ENCODE peak calls at places on chromosomes 1 and 21, in four cellular contexts. One of them, this sample, is unnamed.

GRCh38 chr1:67642694-67643093 is 42.3 kb upstream of the GADD45A start:
- DNase-seq in psoas muscle: peak; percentile 67
- DNase-seq in astrocyte: no peak
- DNase-seq in fibroblast of lung: peak; percentile 30
- DNase-seq in this sample: peak; percentile 30

GRCh38 chr1:83632906-83633305 is 366.0 kb downstream of the TTLL7 start:
- DNase-seq in psoas muscle: no peak
- DNase-seq in astrocyte: no peak
- DNase-seq in fibroblast of lung: no peak
- DNase-seq in this sample: no peak

GRCh38 chr1:184480711-184481110 is 93.9 kb downstream of the C1orf21 start:
- DNase-seq in psoas muscle: no peak
- DNase-seq in astrocyte: no peak
- DNase-seq in fibroblast of lung: no peak
- DNase-seq in this sample: no peak

GRCh38 chr1:61754545-61754944 is 12.3 kb downstream of the PATJ start:
- DNase-seq in psoas muscle: no peak
- DNase-seq in astrocyte: no peak
- DNase-seq in fibroblast of lung: no peak
- DNase-seq in this sample: no peak

GRCh38 chr21:15539376-15539775 is 190.4 kb upstream of the USP25 start:
- DNase-seq in psoas muscle: no peak
- DNase-seq in astrocyte: no peak
- DNase-seq in fibroblast of lung: no peak
- DNase-seq in this sample: peak; percentile 65

GRCh38 chr1:238954865-238955264 is 431.5 kb upstream of the CHRM3 start:
- DNase-seq in psoas muscle: no peak
- DNase-seq in astrocyte: no peak
- DNase-seq in fibroblast of lung: no peak
- DNase-seq in this sample: peak; percentile 18

GRCh38 chr1:119564548-119564947 is 57.5 kb downstream of the HSD3B1 start:
- DNase-seq in psoas muscle: no peak
- DNase-seq in astrocyte: no peak
- DNase-seq in fibroblast of lung: no peak
- DNase-seq in this sample: no peak

GRCh38 chr1:206496131-206496793 is 11.1 kb upstream of the RASSF5 start:
- DNase-seq in psoas muscle: peak; percentile 22
- DNase-seq in astrocyte: no peak
- DNase-seq in fibroblast of lung: no peak
- DNase-seq in this sample: no peak

GRCh38 chr1:204359474-204360255 is at the start of gene PLEKHA6:
- DNase-seq in psoas muscle: peak; percentile 77
- DNase-seq in astrocyte: peak; percentile 16
- DNase-seq in fibroblast of lung: peak; percentile 70
- DNase-seq in this sample: peak; percentile 69

GRCh38 chr1:76674689-76675088 is 192.6 kb upstream of the ST6GALNAC5 start:
- DNase-seq in psoas muscle: no peak
- DNase-seq in astrocyte: no peak
- DNase-seq in fibroblast of lung: no peak
- DNase-seq in this sample: no peak

GRCh38 chr21:14554948-14555347 is 8.8 kb upstream of the SAMSN1 start:
- DNase-seq in psoas muscle: no peak
- DNase-seq in astrocyte: no peak
- DNase-seq in fibroblast of lung: no peak
- DNase-seq in this sample: no peak

GRCh38 chr1:39268906-39269305 is 64.4 kb downstream of the MACF1 start:
- DNase-seq in psoas muscle: no peak
- DNase-seq in astrocyte: no peak
- DNase-seq in fibroblast of lung: no peak
- DNase-seq in this sample: no peak

GRCh38 chr1:167752219-167752985 is 30.6 kb downstream of the MPZL1 start:
- DNase-seq in psoas muscle: no peak
- DNase-seq in astrocyte: peak; percentile 58
- DNase-seq in fibroblast of lung: no peak
- DNase-seq in this sample: no peak

GRCh38 chr1:248824701-248825100 is 1.0 kb downstream of the SH3BP5L start:
- DNase-seq in psoas muscle: no peak
- DNase-seq in astrocyte: no peak
- DNase-seq in fibroblast of lung: no peak
- DNase-seq in this sample: no peak

GRCh38 chr21:32347351-32347750 is 45.5 kb downstream of the URB1 start:
- DNase-seq in psoas muscle: no peak
- DNase-seq in astrocyte: no peak
- DNase-seq in fibroblast of lung: no peak
- DNase-seq in this sample: no peak

GRCh38 chr1:111604931-111605330 is 14.7 kb upstream of the RAP1A start:
- DNase-seq in psoas muscle: no peak
- DNase-seq in astrocyte: peak; percentile 92
- DNase-seq in fibroblast of lung: peak; percentile 21
- DNase-seq in this sample: peak; percentile 52

GRCh38 chr1:168689726-168690602 is 39.0 kb downstream of the DPT start:
- DNase-seq in psoas muscle: no peak
- DNase-seq in astrocyte: peak; percentile 87
- DNase-seq in fibroblast of lung: no peak
- DNase-seq in this sample: no peak

GRCh38 chr1:241413386-241413785 is 56.4 kb upstream of the RGS7 start:
- DNase-seq in psoas muscle: no peak
- DNase-seq in astrocyte: peak; percentile 57
- DNase-seq in fibroblast of lung: peak; percentile 96
- DNase-seq in this sample: peak; percentile 23

GRCh38 chr1:156803086-156803851 is 13.4 kb downstream of the SH2D2A start:
- DNase-seq in psoas muscle: no peak
- DNase-seq in astrocyte: no peak
- DNase-seq in fibroblast of lung: no peak
- DNase-seq in this sample: no peak

GRCh38 chr1:28296401-28297220 is 32.2 kb upstream of the MED18 start:
- DNase-seq in psoas muscle: no peak
- DNase-seq in astrocyte: peak; percentile 11
- DNase-seq in fibroblast of lung: peak; percentile 29
- DNase-seq in this sample: peak; percentile 16

GRCh38 chr1:213123532-213123931 is 72.5 kb downstream of the RPS6KC1 start:
- DNase-seq in psoas muscle: no peak
- DNase-seq in astrocyte: peak; percentile 77
- DNase-seq in fibroblast of lung: peak; percentile 47
- DNase-seq in this sample: peak; percentile 47

GRCh38 chr1:198155253-198155652 is 1.5 kb upstream of the NEK7 start:
- DNase-seq in psoas muscle: no peak
- DNase-seq in astrocyte: peak; percentile 87
- DNase-seq in fibroblast of lung: peak; percentile 67
- DNase-seq in this sample: peak; percentile 82

GRCh38 chr21:45318146-45318555 is 30.5 kb upstream of the POFUT2 start:
- DNase-seq in psoas muscle: no peak
- DNase-seq in astrocyte: no peak
- DNase-seq in fibroblast of lung: no peak
- DNase-seq in this sample: no peak

GRCh38 chr21:44875341-44875740 is 1.9 kb upstream of the PTTG1IP start:
- DNase-seq in psoas muscle: no peak
- DNase-seq in astrocyte: peak; percentile 26
- DNase-seq in fibroblast of lung: peak; percentile 69
- DNase-seq in this sample: peak; percentile 66

GRCh38 chr1:207998691-207999090 is 87.8 kb upstream of the CD34 start:
- DNase-seq in psoas muscle: no peak
- DNase-seq in astrocyte: no peak
- DNase-seq in fibroblast of lung: no peak
- DNase-seq in this sample: no peak

GRCh38 chr1:246110343-246111219 is 396.5 kb downstream of the SMYD3 start:
- DNase-seq in psoas muscle: no peak
- DNase-seq in astrocyte: peak; percentile 54
- DNase-seq in fibroblast of lung: peak; percentile 31
- DNase-seq in this sample: no peak

GRCh38 chr1:179881642-179882252 is 338 bp upstream of the TOR1AIP1 start:
- DNase-seq in psoas muscle: peak; percentile 96
- DNase-seq in astrocyte: peak; percentile 90
- DNase-seq in fibroblast of lung: peak; percentile 97
- DNase-seq in this sample: peak; percentile 92

GRCh38 chr1:42756956-42757891 is 9.6 kb downstream of the P3H1 start:
- DNase-seq in psoas muscle: no peak
- DNase-seq in astrocyte: peak; percentile 44
- DNase-seq in fibroblast of lung: peak; percentile 70
- DNase-seq in this sample: peak; percentile 79

GRCh38 chr1:185585770-185586169 is 148.4 kb upstream of the HMCN1 start:
- DNase-seq in psoas muscle: no peak
- DNase-seq in astrocyte: no peak
- DNase-seq in fibroblast of lung: no peak
- DNase-seq in this sample: no peak

GRCh38 chr1:37478890-37479254 is 4.5 kb downstream of the ZC3H12A start:
- DNase-seq in psoas muscle: no peak
- DNase-seq in astrocyte: peak; percentile 45
- DNase-seq in fibroblast of lung: peak; percentile 44
- DNase-seq in this sample: no peak

GRCh38 chr21:34862951-34863350 is 186.2 kb downstream of the RUNX1 start:
- DNase-seq in psoas muscle: no peak
- DNase-seq in astrocyte: no peak
- DNase-seq in fibroblast of lung: no peak
- DNase-seq in this sample: no peak

GRCh38 chr1:42479621-42480020 is 16.5 kb downstream of the CCDC30 start:
- DNase-seq in psoas muscle: no peak
- DNase-seq in astrocyte: peak; percentile 20
- DNase-seq in fibroblast of lung: no peak
- DNase-seq in this sample: no peak

GRCh38 chr1:203698144-203698543 is 66.8 kb upstream of the LAX1 start:
- DNase-seq in psoas muscle: no peak
- DNase-seq in astrocyte: no peak
- DNase-seq in fibroblast of lung: no peak
- DNase-seq in this sample: no peak

GRCh38 chr1:17414022-17414421 is 25.5 kb downstream of the RCC2 start:
- DNase-seq in psoas muscle: no peak
- DNase-seq in astrocyte: no peak
- DNase-seq in fibroblast of lung: peak; percentile 42
- DNase-seq in this sample: no peak

GRCh38 chr1:17409391-17409811 is 30.1 kb downstream of the RCC2 start:
- DNase-seq in psoas muscle: no peak
- DNase-seq in astrocyte: no peak
- DNase-seq in fibroblast of lung: no peak
- DNase-seq in this sample: no peak

GRCh38 chr1:17416389-17416788 is 23.1 kb downstream of the RCC2 start:
- DNase-seq in psoas muscle: no peak
- DNase-seq in astrocyte: no peak
- DNase-seq in fibroblast of lung: no peak
- DNase-seq in this sample: no peak

DNA sequence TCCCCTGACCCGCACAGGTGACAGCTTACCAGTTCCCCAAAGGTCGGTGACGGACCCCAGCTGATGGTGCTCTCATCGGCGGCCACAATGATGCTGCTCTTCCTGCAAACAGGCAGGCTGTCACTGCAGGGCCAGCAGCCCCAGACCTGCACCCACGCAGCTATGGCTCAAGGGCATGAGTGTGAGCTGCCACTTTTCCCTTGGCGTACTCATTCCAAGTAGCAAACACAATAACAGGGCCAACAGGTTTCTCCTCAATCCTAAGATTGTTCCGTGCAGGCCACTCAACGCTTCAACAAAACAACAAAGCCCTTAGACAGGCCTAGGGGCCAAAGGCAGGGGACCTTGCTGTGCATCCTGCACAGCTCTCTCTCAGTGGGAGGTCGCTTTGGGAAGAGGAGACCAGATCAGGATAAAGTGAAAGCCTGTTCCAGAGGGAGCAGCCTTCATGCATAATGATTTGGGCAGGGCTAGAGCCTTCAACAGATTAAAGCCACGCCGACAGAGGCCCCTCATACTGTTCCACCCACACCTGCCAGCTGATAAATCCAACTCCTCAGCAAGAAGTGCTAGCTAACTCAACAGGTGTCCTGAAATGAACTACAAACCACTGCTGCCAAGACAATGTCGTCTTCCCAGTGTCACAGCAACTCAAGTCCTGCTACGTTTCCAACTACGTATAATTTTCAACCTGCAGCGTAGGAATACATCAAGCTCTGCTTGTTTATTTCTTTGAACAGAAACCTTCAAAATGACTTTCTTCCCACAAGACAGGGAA is 27.2 kb downstream of the RCC2 start:
- DNase-seq in psoas muscle: no peak
- DNase-seq in astrocyte: no peak
- DNase-seq in fibroblast of lung: no peak
- DNase-seq in this sample: no peak
- H3K4me1 ChIP-seq in psoas muscle: peaks cover 4% of the 10 kb centered on the region
- H3K4me1 ChIP-seq in astrocyte: no peaks in the 10 kb centered on the region
- H3K4me1 ChIP-seq in fibroblast of lung: no peaks in the 10 kb centered on the region
- H3K4me1 ChIP-seq in this sample: no peaks in the 10 kb centered on the region

DNA sequence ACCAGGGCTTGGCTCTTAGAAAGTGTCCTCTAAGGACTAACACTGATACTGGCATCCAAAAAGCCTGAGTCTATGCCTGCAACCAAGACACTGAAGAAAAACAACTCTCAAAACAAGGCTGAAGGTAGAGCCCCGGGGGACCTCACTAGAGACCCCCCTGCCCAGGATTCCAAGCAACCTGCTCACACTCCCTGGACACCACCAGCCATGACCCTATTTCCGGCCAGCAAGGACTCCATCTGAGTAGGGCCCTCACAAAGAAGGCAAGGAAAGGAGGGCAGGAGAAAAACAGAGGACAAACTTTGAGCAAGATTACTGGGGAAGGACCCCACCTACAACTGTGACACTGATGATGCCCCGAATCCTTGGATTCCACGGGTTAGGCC is 343.1 kb downstream of the NPHP4 start:
- DNase-seq in psoas muscle: no peak
- DNase-seq in astrocyte: no peak
- DNase-seq in fibroblast of lung: no peak
- DNase-seq in this sample: no peak
- H3K4me3 ChIP-seq in psoas muscle: no peak overlapping the region
- H3K4me3 ChIP-seq in astrocyte: no peak overlapping the region
- H3K4me3 ChIP-seq in fibroblast of lung: no peak overlapping the region
- H3K4me3 ChIP-seq in this sample: no peak overlapping the region

GRCh38 chr1:17757426-17757825 is 2.3 kb downstream of the ACTL8 start:
- DNase-seq in psoas muscle: no peak
- DNase-seq in astrocyte: no peak
- DNase-seq in fibroblast of lung: no peak
- DNase-seq in this sample: no peak
- H3K9me3 ChIP-seq in psoas muscle: peaks cover 29% of the 10 kb centered on the region
- H3K9me3 ChIP-seq in astrocyte: peaks cover 22% of the 10 kb centered on the region
- H3K9me3 ChIP-seq in fibroblast of lung: peaks cover 1% of the 10 kb centered on the region
- H3K9me3 ChIP-seq in this sample: peaks cover 50% of the 10 kb centered on the region

DNA sequence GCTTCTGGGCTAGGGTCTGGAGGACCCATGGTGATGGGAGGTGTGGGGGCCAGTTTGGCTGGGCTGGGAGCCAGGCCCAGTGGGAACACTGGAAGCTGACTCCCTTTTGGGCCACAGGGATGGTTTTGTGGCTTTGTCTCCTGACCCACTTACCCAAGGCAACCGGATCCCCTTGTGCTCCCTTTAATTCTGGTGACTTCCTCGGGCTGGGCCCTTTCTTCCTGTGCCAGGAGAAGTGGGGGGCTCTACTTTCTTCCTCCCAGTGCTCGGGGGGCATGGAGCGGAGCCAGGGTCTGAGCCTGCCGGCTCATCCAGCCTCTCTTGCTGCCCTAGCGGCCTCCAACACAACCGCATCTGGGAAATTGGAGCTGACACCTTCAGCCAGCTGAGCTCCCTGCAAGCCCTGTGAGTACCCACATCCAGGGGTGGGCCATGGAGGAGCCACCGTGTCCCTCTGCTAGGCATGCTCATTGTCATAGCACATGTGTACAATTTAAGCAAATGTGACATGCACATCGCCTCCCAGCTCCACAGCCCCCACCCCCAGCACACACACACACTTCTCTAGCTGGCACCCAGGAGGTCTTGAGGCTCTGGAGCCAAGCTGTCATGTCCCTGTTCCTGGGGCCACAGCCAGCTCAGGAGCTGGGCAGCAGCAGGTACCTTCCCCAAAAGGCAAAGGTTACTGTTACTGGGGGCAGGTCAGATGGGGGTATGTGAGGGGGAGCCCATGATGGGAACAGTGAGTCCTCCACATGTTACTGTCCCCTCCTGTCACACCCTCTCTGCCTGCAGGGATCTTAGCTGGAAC is 35.0 kb downstream of the UBE2T start:
- DNase-seq in psoas muscle: no peak
- DNase-seq in astrocyte: no peak
- DNase-seq in fibroblast of lung: no peak
- DNase-seq in this sample: no peak
- H3K4me1 ChIP-seq in psoas muscle: no peaks in the 10 kb centered on the region
- H3K4me1 ChIP-seq in astrocyte: peaks cover under 1% of the 10 kb centered on the region
- H3K4me1 ChIP-seq in fibroblast of lung: no peaks in the 10 kb centered on the region
- H3K4me1 ChIP-seq in this sample: no peaks in the 10 kb centered on the region

This sample was measured in adipocyte.